ENCODE peak calls at places on chromosome 18, in nine cellular contexts. M, C, Q, B, O, H, L, F and I are unnamed samples.

GRCh38 chr18:3297025-3297984 is 35.4 kb downstream of the MYL12B start:
- DNase-seq in M (peak), C (peak), Q (peak), B (peak), O (peak), H (peak), L (peak), F (peak), I (peak)

GRCh38 chr18:55706893-55707292 is 118.9 kb upstream of the TCF4 start:
- DNase-seq in M (no peak), C (peak), Q (no peak), B (no peak), O (no peak), H (no peak), L (no peak), F (no peak), I (no peak)

GRCh38 chr18:24503182-24503581 is 42.7 kb downstream of the HRH4 start:
- DNase-seq in M (no peak), C (no peak), Q (no peak), B (no peak), O (no peak), H (no peak), L (no peak), F (no peak), I (peak)

GRCh38 chr18:489244-490023 is 11.1 kb downstream of the COLEC12 start:
- DNase-seq in M (no peak), C (no peak), Q (no peak), B (no peak), O (no peak), H (no peak), L (no peak), F (no peak), I (no peak)

GRCh38 chr18:78922856-78923255 is 56.8 kb upstream of the SALL3 start:
- DNase-seq in M (no peak), C (no peak), Q (no peak), B (no peak), O (no peak), H (no peak), L (no peak), F (no peak), I (no peak)

GRCh38 chr18:199768-200167 is 41.4 kb downstream of the USP14 start:
- DNase-seq in M (no peak), C (no peak), Q (no peak), B (no peak), O (no peak), H (no peak), L (no peak), F (no peak), I (no peak)

GRCh38 chr18:3207565-3207964 is 12.2 kb downstream of the MYOM1 start:
- DNase-seq in M (no peak), C (peak), Q (no peak), B (no peak), O (no peak), H (no peak), L (no peak), F (no peak), I (no peak)

GRCh38 chr18:77100751-77101355 is 31.7 kb downstream of the MBP start:
- DNase-seq in M (no peak), C (no peak), Q (no peak), B (no peak), O (no peak), H (no peak), L (no peak), F (no peak), I (no peak)

GRCh38 chr18:24270358-24270936 is 127.2 kb downstream of the OSBPL1A start:
- DNase-seq in M (no peak), C (no peak), Q (no peak), B (no peak), O (no peak), H (no peak), L (no peak), F (no peak), I (no peak)